ENCODE peak calls at places on chromosomes 5 and 9, in eight cellular contexts. X is tibial nerve, S is heart left ventricle, K is psoas muscle, P is pancreas, R is OCI-LY7, G is A673, L is cardiac muscle cell. Z is an unnamed sample.

GRCh38 chr9:109887079-109887478 is 107.1 kb downstream of the PALM2AKAP2 start:
- DNase-seq in X (no peak), S (peak; percentile 54), K (no peak), P (no peak), R (no peak), G (no peak), L (peak; percentile 52), Z (peak; percentile 38)

GRCh38 chr5:97078958-97079357 is 63.5 kb downstream of the LIX1 start:
- DNase-seq in X (no peak), S (no peak), K (no peak), P (no peak), R (no peak), G (no peak), L (no peak), Z (peak; percentile 83)

GRCh38 chr5:43556857-43557593 is at the start of gene PAIP1:
- DNase-seq in X (peak; percentile 57), S (peak; percentile 76), K (peak; percentile 85), P (peak; percentile 86), R (peak; percentile 89), G (peak; percentile 88), L (peak; percentile 93), Z (peak; percentile 93)

GRCh38 chr9:101399641-101399965 is 952 bp downstream of the ZNF189 start:
- DNase-seq in X (no peak), S (no peak), K (no peak), P (no peak), R (peak; percentile 26), G (no peak), L (no peak), Z (no peak)

GRCh38 chr5:33761139-33761538 is 130.7 kb downstream of the ADAMTS12 start:
- DNase-seq in X (no peak), S (no peak), K (no peak), P (no peak), R (no peak), G (no peak), L (peak; percentile 44), Z (no peak)

GRCh38 chr5:40914835-40915234 is 5.5 kb downstream of the C7 start:
- DNase-seq in X (no peak), S (no peak), K (no peak), P (no peak), R (no peak), G (no peak), L (peak; percentile 93), Z (no peak)

GRCh38 chr5:142529626-142530278 is 156.1 kb downstream of the FGF1 start:
- DNase-seq in X (no peak), S (no peak), K (no peak), P (no peak), R (no peak), G (no peak), L (peak; percentile 34), Z (peak; percentile 98)

GRCh38 chr5:105952875-105953274 is 1717.9 kb downstream of the EFNA5 start:
- DNase-seq in X (no peak), S (no peak), K (no peak), P (no peak), R (no peak), G (peak; percentile 91), L (peak; percentile 49), Z (peak; percentile 45)

GRCh38 chr9:75200892-75201470 is 112.7 kb downstream of the OSTF1 start:
- DNase-seq in X (peak; percentile 39), S (no peak), K (no peak), P (no peak), R (peak; percentile 55), G (peak; percentile 57), L (peak; percentile 54), Z (peak; percentile 73)

GRCh38 chr9:84397822-84398221 is 57.3 kb upstream of the SLC28A3 start:
- DNase-seq in X (no peak), S (no peak), K (no peak), P (no peak), R (no peak), G (peak; percentile 10), L (peak; percentile 60), Z (peak; percentile 70)

GRCh38 chr5:1654786-1655495 is 131.2 kb upstream of the LPCAT1 start:
- DNase-seq in X (no peak), S (no peak), K (no peak), P (peak; percentile 8), R (no peak), G (no peak), L (no peak), Z (no peak)

GRCh38 chr5:180639743-180640300 is 9.6 kb downstream of the FLT4 start:
- DNase-seq in X (no peak), S (no peak), K (peak; percentile 13), P (peak; percentile 9), R (no peak), G (no peak), L (no peak), Z (no peak)

GRCh38 chr5:179154991-179155955 is 95.1 kb downstream of the ZNF354C start:
- DNase-seq in X (no peak), S (no peak), K (no peak), P (no peak), R (peak; percentile 11), G (no peak), L (no peak), Z (no peak)

GRCh38 chr9:86733929-86734328 is 213.4 kb downstream of the GAS1 start:
- DNase-seq in X (no peak), S (no peak), K (peak; percentile 58), P (no peak), R (no peak), G (no peak), L (no peak), Z (no peak)

GRCh38 chr5:72955768-72956323 is at the start of gene FCHO2:
- DNase-seq in X (peak; percentile 98), S (peak; percentile 99), K (peak; percentile 99), P (peak; percentile 99), R (peak; percentile 95), G (peak; percentile 96), L (peak; percentile 98), Z (peak; percentile 99)

GRCh38 chr9:124292696-124293593 is 35.2 kb downstream of the NEK6 start:
- DNase-seq in X (no peak), S (no peak), K (no peak), P (no peak), R (no peak), G (no peak), L (no peak), Z (peak; percentile 48)

GRCh38 chr9:27125936-27126335 is 16.9 kb downstream of the TEK start:
- DNase-seq in X (no peak), S (no peak), K (no peak), P (no peak), R (no peak), G (no peak), L (no peak), Z (peak; percentile 86)

GRCh38 chr5:176664479-176664878 is 17.2 kb downstream of the TSPAN17 start:
- DNase-seq in X (no peak), S (peak; percentile 8), K (no peak), P (no peak), R (no peak), G (no peak), L (no peak), Z (no peak)

GRCh38 chr9:38144421-38144820 is 75.4 kb upstream of the SHB start:
- DNase-seq in X (no peak), S (no peak), K (no peak), P (no peak), R (no peak), G (no peak), L (peak; percentile 8), Z (peak; percentile 36)

GRCh38 chr9:127769101-127769500 is 9.4 kb downstream of the SH2D3C start:
- DNase-seq in X (no peak), S (no peak), K (no peak), P (no peak), R (no peak), G (no peak), L (no peak), Z (no peak)

GRCh38 chr9:127770905-127771569 is 7.4 kb downstream of the SH2D3C start:
- DNase-seq in X (peak; percentile 91), S (peak; percentile 100), K (peak; percentile 98), P (peak; percentile 100), R (peak; percentile 97), G (peak; percentile 99), L (peak; percentile 100), Z (peak; percentile 99)

GRCh38 chr9:127768666-127769065 is 9.8 kb downstream of the SH2D3C start:
- DNase-seq in X (no peak), S (no peak), K (no peak), P (no peak), R (no peak), G (no peak), L (no peak), Z (no peak)

GRCh38 chr9:127771570-127772189 is 6.8 kb downstream of the SH2D3C start:
- DNase-seq in X (no peak), S (no peak), K (no peak), P (no peak), R (no peak), G (no peak), L (no peak), Z (no peak)

GRCh38 chr9:127769985-127770904 is 8.2 kb downstream of the SH2D3C start:
- DNase-seq in X (no peak), S (no peak), K (no peak), P (no peak), R (no peak), G (no peak), L (peak; percentile 17), Z (no peak)
- TF ChIP-seq CTCF in X (no peak), S (no peak), K (no peak), P (no peak), R (peak; percentile 18), G (no peak), L (no peak), Z (no peak)

DNA sequence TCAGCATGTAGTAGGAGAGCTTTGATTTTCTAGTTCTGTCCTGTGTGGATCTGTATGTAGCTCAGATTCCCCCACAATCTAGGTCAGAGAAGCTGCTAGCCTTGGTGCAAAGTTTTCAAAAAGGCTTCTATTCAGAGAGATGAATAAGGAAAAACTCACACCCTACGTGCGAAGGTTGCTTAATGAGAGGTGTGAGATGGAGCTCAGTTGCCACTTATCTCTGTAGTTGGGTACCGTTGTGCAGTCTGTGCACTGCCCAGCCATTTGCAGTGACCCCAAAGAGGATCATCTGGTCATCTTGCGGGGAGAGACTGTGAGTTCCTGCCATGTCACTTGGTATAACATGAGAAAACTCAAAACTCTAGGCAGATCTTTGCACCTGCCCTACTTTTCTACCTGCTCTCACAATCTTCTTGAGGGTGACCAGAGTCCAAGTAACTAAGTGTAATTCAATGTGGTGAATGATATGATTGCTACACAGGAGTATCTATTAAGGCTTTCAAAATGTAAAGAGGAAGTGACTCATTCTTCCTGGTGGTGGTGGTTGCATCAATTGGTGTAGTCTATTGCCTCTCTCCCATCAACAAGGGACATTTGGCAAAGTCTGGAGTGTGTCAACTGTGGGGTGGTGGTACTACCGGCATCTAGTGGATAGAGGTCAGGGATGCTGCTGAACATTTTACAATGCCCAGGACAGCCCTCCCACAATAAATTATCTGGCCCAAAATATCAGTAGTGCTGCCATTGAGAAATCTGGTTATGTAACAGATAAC is 65.2 kb downstream of the TMC1 start:
- DNase-seq in X (no peak), S (no peak), K (no peak), P (no peak), R (no peak), G (peak; percentile 82), L (peak; percentile 92), Z (peak; percentile 91)
- TF ChIP-seq CTCF in X (no peak), S (no peak), K (no peak), P (no peak), R (no peak), G (no peak), L (peak; percentile 42), Z (peak; percentile 17)

GRCh38 chr9:126894052-126894603 is 20.5 kb upstream of the RALGPS1 start:
- DNase-seq in X (no peak), S (no peak), K (no peak), P (no peak), R (no peak), G (no peak), L (no peak), Z (no peak)
- TF ChIP-seq CTCF in X (no peak), S (no peak), K (no peak), P (no peak), R (no peak), G (no peak), L (no peak), Z (no peak)

GRCh38 chr9:33817327-33818166 is 587 bp downstream of the UBE2R2 start:
- DNase-seq in X (peak; percentile 25), S (peak; percentile 67), K (peak; percentile 59), P (peak; percentile 67), R (peak; percentile 66), G (peak; percentile 71), L (peak; percentile 80), Z (peak; percentile 55)
- TF ChIP-seq CTCF in X (no peak), S (peak; percentile 13), K (peak; percentile 8), P (no peak), R (no peak), G (no peak), L (peak; percentile 22), Z (no peak)

Z was measured in epithelial cell of esophagus.